ENCODE peak calls at places on chromosomes 12 and 14, in eight cellular contexts. One of them, this sample, is unnamed.

GRCh38 chr12:80293347-80293746 is 150.7 kb upstream of the PTPRQ start:
- DNase-seq in activated CD4-positive, alpha-beta T cell treated with anti-CD3 and anti-CD28 coated beads for 1 hour: no peak
- DNase-seq in T47D: no peak
- DNase-seq in hepatocyte: no peak
- DNase-seq in T-helper 1 cell: no peak
- DNase-seq in iPS-NIHi11: no peak
- DNase-seq in tibial nerve: no peak
- DNase-seq in aorta: no peak
- DNase-seq in this sample: no peak

GRCh38 chr12:121114019-121114639 is 18.5 kb upstream of the P2RX7 start:
- DNase-seq in aorta: no peak
- DNase-seq in tibial nerve: no peak
- DNase-seq in T47D: no peak
- DNase-seq in iPS-NIHi11: no peak
- DNase-seq in T-helper 1 cell: no peak
- DNase-seq in hepatocyte: no peak
- DNase-seq in activated CD4-positive, alpha-beta T cell treated with anti-CD3 and anti-CD28 coated beads for 1 hour: no peak
- DNase-seq in this sample: no peak

GRCh38 chr14:73472182-73473114 is 14.1 kb upstream of the NUMB start:
- DNase-seq in aorta: no peak
- DNase-seq in T-helper 1 cell: no peak
- DNase-seq in tibial nerve: no peak
- DNase-seq in hepatocyte: peak
- DNase-seq in iPS-NIHi11: peak
- DNase-seq in T47D: peak
- DNase-seq in activated CD4-positive, alpha-beta T cell treated with anti-CD3 and anti-CD28 coated beads for 1 hour: no peak
- DNase-seq in this sample: no peak

GRCh38 chr14:56979961-56980360 is 169.7 kb upstream of the OTX2 start:
- DNase-seq in iPS-NIHi11: no peak
- DNase-seq in T47D: no peak
- DNase-seq in activated CD4-positive, alpha-beta T cell treated with anti-CD3 and anti-CD28 coated beads for 1 hour: no peak
- DNase-seq in T-helper 1 cell: no peak
- DNase-seq in aorta: no peak
- DNase-seq in tibial nerve: no peak
- DNase-seq in hepatocyte: no peak
- DNase-seq in this sample: no peak

GRCh38 chr14:49249022-49249421 is 337.2 kb downstream of the RPS29 start:
- DNase-seq in hepatocyte: no peak
- DNase-seq in tibial nerve: no peak
- DNase-seq in aorta: no peak
- DNase-seq in activated CD4-positive, alpha-beta T cell treated with anti-CD3 and anti-CD28 coated beads for 1 hour: no peak
- DNase-seq in T47D: no peak
- DNase-seq in T-helper 1 cell: no peak
- DNase-seq in iPS-NIHi11: no peak
- DNase-seq in this sample: no peak

GRCh38 chr14:29749327-29749726 is 178.3 kb downstream of the PRKD1 start:
- DNase-seq in hepatocyte: no peak
- DNase-seq in activated CD4-positive, alpha-beta T cell treated with anti-CD3 and anti-CD28 coated beads for 1 hour: no peak
- DNase-seq in iPS-NIHi11: no peak
- DNase-seq in tibial nerve: no peak
- DNase-seq in aorta: no peak
- DNase-seq in T-helper 1 cell: no peak
- DNase-seq in T47D: no peak
- DNase-seq in this sample: peak

GRCh38 chr12:131194166-131194565 is 240.5 kb downstream of the ADGRD1 start:
- DNase-seq in tibial nerve: no peak
- DNase-seq in T47D: peak
- DNase-seq in activated CD4-positive, alpha-beta T cell treated with anti-CD3 and anti-CD28 coated beads for 1 hour: no peak
- DNase-seq in iPS-NIHi11: peak
- DNase-seq in aorta: no peak
- DNase-seq in hepatocyte: no peak
- DNase-seq in T-helper 1 cell: no peak
- DNase-seq in this sample: no peak

GRCh38 chr14:97777622-97778021 is 980.4 kb downstream of the VRK1 start:
- DNase-seq in aorta: no peak
- DNase-seq in T-helper 1 cell: no peak
- DNase-seq in iPS-NIHi11: no peak
- DNase-seq in tibial nerve: no peak
- DNase-seq in T47D: no peak
- DNase-seq in activated CD4-positive, alpha-beta T cell treated with anti-CD3 and anti-CD28 coated beads for 1 hour: no peak
- DNase-seq in hepatocyte: no peak
- DNase-seq in this sample: no peak

GRCh38 chr12:40691913-40692616 is at the start of gene CNTN1:
- DNase-seq in T-helper 1 cell: no peak
- DNase-seq in iPS-NIHi11: peak
- DNase-seq in tibial nerve: peak
- DNase-seq in aorta: peak
- DNase-seq in T47D: peak
- DNase-seq in activated CD4-positive, alpha-beta T cell treated with anti-CD3 and anti-CD28 coated beads for 1 hour: no peak
- DNase-seq in hepatocyte: peak
- DNase-seq in this sample: no peak

GRCh38 chr12:131775124-131775903 is 52.9 kb upstream of the MMP17 start:
- DNase-seq in hepatocyte: no peak
- DNase-seq in T-helper 1 cell: no peak
- DNase-seq in T47D: no peak
- DNase-seq in activated CD4-positive, alpha-beta T cell treated with anti-CD3 and anti-CD28 coated beads for 1 hour: no peak
- DNase-seq in iPS-NIHi11: no peak
- DNase-seq in aorta: no peak
- DNase-seq in tibial nerve: no peak
- DNase-seq in this sample: no peak

GRCh38 chr14:46197856-46198255 is 453.7 kb downstream of the RPL10L start:
- DNase-seq in hepatocyte: no peak
- DNase-seq in tibial nerve: no peak
- DNase-seq in T-helper 1 cell: no peak
- DNase-seq in T47D: no peak
- DNase-seq in iPS-NIHi11: no peak
- DNase-seq in activated CD4-positive, alpha-beta T cell treated with anti-CD3 and anti-CD28 coated beads for 1 hour: no peak
- DNase-seq in aorta: no peak
- DNase-seq in this sample: peak

GRCh38 chr14:35402323-35403084 is 2.0 kb downstream of the NFKBIA start:
- DNase-seq in aorta: peak
- DNase-seq in activated CD4-positive, alpha-beta T cell treated with anti-CD3 and anti-CD28 coated beads for 1 hour: no peak
- DNase-seq in T-helper 1 cell: no peak
- DNase-seq in tibial nerve: no peak
- DNase-seq in iPS-NIHi11: no peak
- DNase-seq in hepatocyte: no peak
- DNase-seq in T47D: no peak
- DNase-seq in this sample: no peak

GRCh38 chr12:74980510-74980909 is 229.1 kb downstream of the KCNC2 start:
- DNase-seq in iPS-NIHi11: peak
- DNase-seq in activated CD4-positive, alpha-beta T cell treated with anti-CD3 and anti-CD28 coated beads for 1 hour: no peak
- DNase-seq in tibial nerve: no peak
- DNase-seq in aorta: no peak
- DNase-seq in hepatocyte: peak
- DNase-seq in T-helper 1 cell: no peak
- DNase-seq in T47D: no peak
- DNase-seq in this sample: no peak

GRCh38 chr12:109020750-109021380 is at the start of gene SVOP:
- DNase-seq in hepatocyte: peak
- DNase-seq in T-helper 1 cell: no peak
- DNase-seq in T47D: peak
- DNase-seq in aorta: peak
- DNase-seq in iPS-NIHi11: peak
- DNase-seq in tibial nerve: peak
- DNase-seq in activated CD4-positive, alpha-beta T cell treated with anti-CD3 and anti-CD28 coated beads for 1 hour: no peak
- DNase-seq in this sample: peak

GRCh38 chr12:54197037-54197909 is 8.5 kb upstream of the SMUG1 start:
- DNase-seq in iPS-NIHi11: no peak
- DNase-seq in T-helper 1 cell: no peak
- DNase-seq in tibial nerve: no peak
- DNase-seq in hepatocyte: no peak
- DNase-seq in T47D: peak
- DNase-seq in activated CD4-positive, alpha-beta T cell treated with anti-CD3 and anti-CD28 coated beads for 1 hour: no peak
- DNase-seq in aorta: no peak
- DNase-seq in this sample: no peak

GRCh38 chr14:95431199-95432145 is 85.0 kb downstream of the SYNE3 start:
- DNase-seq in tibial nerve: no peak
- DNase-seq in activated CD4-positive, alpha-beta T cell treated with anti-CD3 and anti-CD28 coated beads for 1 hour: no peak
- DNase-seq in T-helper 1 cell: no peak
- DNase-seq in hepatocyte: peak
- DNase-seq in aorta: peak
- DNase-seq in T47D: peak
- DNase-seq in iPS-NIHi11: peak
- DNase-seq in this sample: no peak

GRCh38 chr14:58966991-58967390 is 221.5 kb upstream of the DAAM1 start:
- DNase-seq in iPS-NIHi11: no peak
- DNase-seq in hepatocyte: no peak
- DNase-seq in T47D: no peak
- DNase-seq in aorta: no peak
- DNase-seq in activated CD4-positive, alpha-beta T cell treated with anti-CD3 and anti-CD28 coated beads for 1 hour: no peak
- DNase-seq in T-helper 1 cell: no peak
- DNase-seq in tibial nerve: no peak
- DNase-seq in this sample: no peak

GRCh38 chr12:130747867-130748740 is 32.0 kb upstream of the RIMBP2 start:
- DNase-seq in T-helper 1 cell: no peak
- DNase-seq in activated CD4-positive, alpha-beta T cell treated with anti-CD3 and anti-CD28 coated beads for 1 hour: peak
- DNase-seq in hepatocyte: peak
- DNase-seq in iPS-NIHi11: peak
- DNase-seq in tibial nerve: peak
- DNase-seq in T47D: peak
- DNase-seq in aorta: peak
- DNase-seq in this sample: no peak

GRCh38 chr14:97185186-97185585 is 388.0 kb downstream of the VRK1 start:
- DNase-seq in T47D: peak
- DNase-seq in activated CD4-positive, alpha-beta T cell treated with anti-CD3 and anti-CD28 coated beads for 1 hour: no peak
- DNase-seq in T-helper 1 cell: no peak
- DNase-seq in hepatocyte: peak
- DNase-seq in iPS-NIHi11: peak
- DNase-seq in tibial nerve: no peak
- DNase-seq in aorta: no peak
- DNase-seq in this sample: no peak

GRCh38 chr12:43795716-43796282 is 10.3 kb downstream of the TWF1 start:
- DNase-seq in T47D: peak
- DNase-seq in T-helper 1 cell: no peak
- DNase-seq in hepatocyte: peak
- DNase-seq in tibial nerve: no peak
- DNase-seq in iPS-NIHi11: no peak
- DNase-seq in aorta: no peak
- DNase-seq in activated CD4-positive, alpha-beta T cell treated with anti-CD3 and anti-CD28 coated beads for 1 hour: no peak
- DNase-seq in this sample: no peak